ENCODE peak calls at places on chromosomes 16 and 17, in six cellular contexts. One of them, this sample, is unnamed.

GRCh38 chr17:77164483-77165030 is 23.8 kb downstream of the SEC14L1 start:
- DNase-seq in AG09309: no peak
- DNase-seq in upper lobe of right lung: no peak
- DNase-seq in astrocyte of the spinal cord: peak
- DNase-seq in A549: no peak
- DNase-seq in epithelial cell of esophagus: no peak
- DNase-seq in this sample: no peak

GRCh38 chr16:31386157-31386984 is 6.8 kb upstream of the ITGAD start:
- DNase-seq in upper lobe of right lung: no peak
- DNase-seq in AG09309: peak
- DNase-seq in epithelial cell of esophagus: peak
- DNase-seq in astrocyte of the spinal cord: no peak
- DNase-seq in A549: peak
- DNase-seq in this sample: no peak

GRCh38 chr16:69830146-69830533 is 68.0 kb downstream of the WWP2 start:
- DNase-seq in epithelial cell of esophagus: no peak
- DNase-seq in astrocyte of the spinal cord: no peak
- DNase-seq in A549: no peak
- DNase-seq in upper lobe of right lung: no peak
- DNase-seq in AG09309: no peak
- DNase-seq in this sample: no peak

GRCh38 chr16:52624891-52625290 is 77.9 kb upstream of the TOX3 start:
- DNase-seq in epithelial cell of esophagus: no peak
- DNase-seq in upper lobe of right lung: no peak
- DNase-seq in astrocyte of the spinal cord: no peak
- DNase-seq in A549: no peak
- DNase-seq in AG09309: no peak
- DNase-seq in this sample: no peak

GRCh38 chr16:56262148-56262878 is 71.0 kb downstream of the GNAO1 start:
- DNase-seq in A549: no peak
- DNase-seq in AG09309: no peak
- DNase-seq in epithelial cell of esophagus: peak
- DNase-seq in upper lobe of right lung: no peak
- DNase-seq in astrocyte of the spinal cord: no peak
- DNase-seq in this sample: no peak

GRCh38 chr16:71555230-71555891 is 21.5 kb downstream of the TAT start:
- DNase-seq in AG09309: no peak
- DNase-seq in upper lobe of right lung: no peak
- DNase-seq in A549: no peak
- DNase-seq in epithelial cell of esophagus: peak
- DNase-seq in astrocyte of the spinal cord: no peak
- DNase-seq in this sample: no peak

GRCh38 chr16:76157629-76158028 is 119.6 kb upstream of the CNTNAP4 start:
- DNase-seq in AG09309: no peak
- DNase-seq in A549: no peak
- DNase-seq in astrocyte of the spinal cord: no peak
- DNase-seq in epithelial cell of esophagus: no peak
- DNase-seq in upper lobe of right lung: no peak
- DNase-seq in this sample: no peak

GRCh38 chr16:7313170-7313569 is 19.5 kb upstream of the RBFOX1 start:
- DNase-seq in astrocyte of the spinal cord: no peak
- DNase-seq in A549: no peak
- DNase-seq in upper lobe of right lung: no peak
- DNase-seq in AG09309: no peak
- DNase-seq in epithelial cell of esophagus: no peak
- DNase-seq in this sample: no peak

GRCh38 chr16:11047057-11047456 is 102.7 kb downstream of the CLEC16A start:
- DNase-seq in epithelial cell of esophagus: no peak
- DNase-seq in upper lobe of right lung: no peak
- DNase-seq in A549: no peak
- DNase-seq in AG09309: peak
- DNase-seq in astrocyte of the spinal cord: peak
- DNase-seq in this sample: peak

GRCh38 chr16:8959921-8960787 is 3.6 kb downstream of the USP7 start:
- DNase-seq in astrocyte of the spinal cord: no peak
- DNase-seq in A549: no peak
- DNase-seq in AG09309: no peak
- DNase-seq in epithelial cell of esophagus: no peak
- DNase-seq in upper lobe of right lung: no peak
- DNase-seq in this sample: no peak

GRCh38 chr17:74110467-74110866 is 93.0 kb upstream of the RPL38 start:
- DNase-seq in A549: no peak
- DNase-seq in AG09309: no peak
- DNase-seq in epithelial cell of esophagus: no peak
- DNase-seq in astrocyte of the spinal cord: no peak
- DNase-seq in upper lobe of right lung: no peak
- DNase-seq in this sample: no peak

GRCh38 chr17:1649844-1650409 is at the start of gene RILP:
- DNase-seq in astrocyte of the spinal cord: peak
- DNase-seq in epithelial cell of esophagus: peak
- DNase-seq in A549: peak
- DNase-seq in upper lobe of right lung: peak
- DNase-seq in AG09309: no peak
- DNase-seq in this sample: no peak

GRCh38 chr17:59426031-59426430 is 94.6 kb downstream of the YPEL2 start:
- DNase-seq in A549: no peak
- DNase-seq in AG09309: no peak
- DNase-seq in upper lobe of right lung: no peak
- DNase-seq in epithelial cell of esophagus: no peak
- DNase-seq in astrocyte of the spinal cord: no peak
- DNase-seq in this sample: no peak

GRCh38 chr17:28406478-28406824 is 439 bp upstream of the SLC46A1 start:
- DNase-seq in epithelial cell of esophagus: no peak
- DNase-seq in astrocyte of the spinal cord: no peak
- DNase-seq in upper lobe of right lung: peak
- DNase-seq in AG09309: no peak
- DNase-seq in A549: no peak
- DNase-seq in this sample: no peak

GRCh38 chr16:30980959-30981358 is 4.0 kb upstream of the HSD3B7 start:
- DNase-seq in A549: no peak
- DNase-seq in AG09309: no peak
- DNase-seq in upper lobe of right lung: no peak
- DNase-seq in epithelial cell of esophagus: no peak
- DNase-seq in astrocyte of the spinal cord: no peak
- DNase-seq in this sample: no peak

GRCh38 chr16:67432491-67432890 is 1.6 kb downstream of the HSD11B2 start:
- DNase-seq in astrocyte of the spinal cord: no peak
- DNase-seq in A549: no peak
- DNase-seq in upper lobe of right lung: no peak
- DNase-seq in epithelial cell of esophagus: no peak
- DNase-seq in AG09309: no peak
- DNase-seq in this sample: no peak

GRCh38 chr17:32569171-32570080 is 82.6 kb downstream of the CDK5R1 start:
- DNase-seq in upper lobe of right lung: no peak
- DNase-seq in A549: no peak
- DNase-seq in epithelial cell of esophagus: peak
- DNase-seq in AG09309: no peak
- DNase-seq in astrocyte of the spinal cord: no peak
- DNase-seq in this sample: peak

GRCh38 chr16:84451781-84452180 is 52.7 kb downstream of the MEAK7 start:
- DNase-seq in AG09309: no peak
- DNase-seq in epithelial cell of esophagus: no peak
- DNase-seq in A549: no peak
- DNase-seq in astrocyte of the spinal cord: no peak
- DNase-seq in upper lobe of right lung: peak
- DNase-seq in this sample: no peak

GRCh38 chr16:70421473-70422311 is 17.2 kb downstream of the ST3GAL2 start:
- DNase-seq in upper lobe of right lung: no peak
- DNase-seq in A549: no peak
- DNase-seq in epithelial cell of esophagus: no peak
- DNase-seq in astrocyte of the spinal cord: no peak
- DNase-seq in AG09309: no peak
- DNase-seq in this sample: no peak

GRCh38 chr16:9039208-9039607 is 52.2 kb upstream of the HAPSTR1 start:
- DNase-seq in AG09309: no peak
- DNase-seq in A549: no peak
- DNase-seq in astrocyte of the spinal cord: peak
- DNase-seq in epithelial cell of esophagus: peak
- DNase-seq in upper lobe of right lung: no peak
- DNase-seq in this sample: no peak

GRCh38 chr17:44186307-44187130 is at the start of gene TMUB2:
- DNase-seq in astrocyte of the spinal cord: peak
- DNase-seq in AG09309: peak
- DNase-seq in epithelial cell of esophagus: peak
- DNase-seq in upper lobe of right lung: peak
- DNase-seq in A549: peak
- DNase-seq in this sample: peak

GRCh38 chr16:87314990-87315420 is 2.2 kb downstream of the C16orf95 start:
- DNase-seq in A549: no peak
- DNase-seq in astrocyte of the spinal cord: no peak
- DNase-seq in AG09309: no peak
- DNase-seq in upper lobe of right lung: no peak
- DNase-seq in epithelial cell of esophagus: no peak
- DNase-seq in this sample: no peak

GRCh38 chr17:22514315-22514714 is 822.0 kb downstream of the KCNJ18 start:
- DNase-seq in epithelial cell of esophagus: no peak
- DNase-seq in astrocyte of the spinal cord: no peak
- DNase-seq in A549: no peak
- DNase-seq in upper lobe of right lung: no peak
- DNase-seq in AG09309: no peak
- DNase-seq in this sample: no peak

GRCh38 chr17:28878981-28879380 is 18.6 kb downstream of the FLOT2 start:
- DNase-seq in astrocyte of the spinal cord: peak
- DNase-seq in epithelial cell of esophagus: peak
- DNase-seq in AG09309: no peak
- DNase-seq in A549: peak
- DNase-seq in upper lobe of right lung: no peak
- DNase-seq in this sample: no peak

GRCh38 chr16:5007256-5007655 is 26.5 kb downstream of the NAGPA start:
- DNase-seq in astrocyte of the spinal cord: no peak
- DNase-seq in AG09309: no peak
- DNase-seq in A549: no peak
- DNase-seq in upper lobe of right lung: no peak
- DNase-seq in epithelial cell of esophagus: no peak
- DNase-seq in this sample: no peak

GRCh38 chr16:57372372-57373116 is at the start of gene CX3CL1:
- DNase-seq in upper lobe of right lung: peak
- DNase-seq in epithelial cell of esophagus: peak
- DNase-seq in AG09309: no peak
- DNase-seq in astrocyte of the spinal cord: peak
- DNase-seq in A549: no peak
- DNase-seq in this sample: no peak

GRCh38 chr16:83615553-83615952 is 192.2 kb upstream of the HSBP1 start:
- DNase-seq in epithelial cell of esophagus: peak
- DNase-seq in upper lobe of right lung: no peak
- DNase-seq in astrocyte of the spinal cord: no peak
- DNase-seq in A549: no peak
- DNase-seq in AG09309: no peak
- DNase-seq in this sample: no peak

GRCh38 chr16:1984347-1985225 is 593 bp downstream of the GFER start:
- DNase-seq in upper lobe of right lung: no peak
- DNase-seq in epithelial cell of esophagus: peak
- DNase-seq in AG09309: no peak
- DNase-seq in astrocyte of the spinal cord: no peak
- DNase-seq in A549: no peak
- DNase-seq in this sample: no peak

GRCh38 chr16:58862334-58863024 is 128.4 kb upstream of the GOT2 start:
- DNase-seq in astrocyte of the spinal cord: no peak
- DNase-seq in AG09309: no peak
- DNase-seq in upper lobe of right lung: no peak
- DNase-seq in A549: no peak
- DNase-seq in epithelial cell of esophagus: no peak
- DNase-seq in this sample: no peak

GRCh38 chr17:6862822-6863221 is 31.3 kb upstream of the TEKT1 start:
- DNase-seq in AG09309: no peak
- DNase-seq in A549: no peak
- DNase-seq in epithelial cell of esophagus: peak
- DNase-seq in upper lobe of right lung: no peak
- DNase-seq in astrocyte of the spinal cord: no peak
- DNase-seq in this sample: no peak

GRCh38 chr17:4914009-4914408 is 11.1 kb upstream of the CHRNE start:
- DNase-seq in upper lobe of right lung: no peak
- DNase-seq in AG09309: no peak
- DNase-seq in A549: no peak
- DNase-seq in astrocyte of the spinal cord: no peak
- DNase-seq in epithelial cell of esophagus: no peak
- DNase-seq in this sample: no peak

GRCh38 chr17:48791128-48792032 is 25.6 kb downstream of the TTLL6 start:
- DNase-seq in A549: peak
- DNase-seq in astrocyte of the spinal cord: peak
- DNase-seq in AG09309: peak
- DNase-seq in upper lobe of right lung: peak
- DNase-seq in epithelial cell of esophagus: peak
- DNase-seq in this sample: peak

GRCh38 chr17:2396568-2397246 is 4.2 kb downstream of the MNT start:
- DNase-seq in AG09309: peak
- DNase-seq in upper lobe of right lung: peak
- DNase-seq in A549: peak
- DNase-seq in epithelial cell of esophagus: peak
- DNase-seq in astrocyte of the spinal cord: peak
- DNase-seq in this sample: peak

GRCh38 chr16:72995151-72995881 is 52.6 kb downstream of the ZFHX3 start:
- DNase-seq in upper lobe of right lung: no peak
- DNase-seq in epithelial cell of esophagus: no peak
- DNase-seq in astrocyte of the spinal cord: no peak
- DNase-seq in A549: peak
- DNase-seq in AG09309: no peak
- DNase-seq in this sample: no peak

GRCh38 chr17:1703063-1703462 is 7.1 kb downstream of the TLCD2 start:
- DNase-seq in upper lobe of right lung: no peak
- DNase-seq in astrocyte of the spinal cord: no peak
- DNase-seq in AG09309: no peak
- DNase-seq in A549: no peak
- DNase-seq in epithelial cell of esophagus: no peak
- DNase-seq in this sample: no peak

GRCh38 chr17:33637534-33637933 is 344.4 kb upstream of the ASIC2 start:
- DNase-seq in astrocyte of the spinal cord: no peak
- DNase-seq in AG09309: no peak
- DNase-seq in A549: no peak
- DNase-seq in upper lobe of right lung: no peak
- DNase-seq in epithelial cell of esophagus: no peak
- DNase-seq in this sample: no peak

GRCh38 chr17:7626307-7626706 is 1.3 kb downstream of the SAT2 start:
- DNase-seq in A549: no peak
- DNase-seq in astrocyte of the spinal cord: no peak
- DNase-seq in epithelial cell of esophagus: no peak
- DNase-seq in AG09309: no peak
- DNase-seq in upper lobe of right lung: no peak
- DNase-seq in this sample: no peak